ENCODE peak calls at places on chromosomes 12 and 14, in seven cellular contexts. One of them, this sample, is unnamed.
A peak's percentile ranks its signal among the peaks of the same experiment; 100 is the strongest.

GRCh38 chr12:4934651-4935050 is 24.9 kb downstream of the KCNA1 start:
- DNase-seq in posterior cingulate gyrus: no peak
- DNase-seq in Daoy: peak; percentile 74
- DNase-seq in stimulated activated CD4-positive, alpha-beta T cell treated with anti-CD3 and anti-CD28 coated beads, Interleukin-2, amount 100 ng/mL, for 24 hours: no peak
- DNase-seq in SJCRH30: no peak
- DNase-seq in gastrocnemius medialis: no peak
- DNase-seq in NCI-H2081: peak; percentile 62
- DNase-seq in this sample: no peak

GRCh38 chr12:94948232-94948810 is 55.2 kb downstream of the NDUFA12 start:
- DNase-seq in SJCRH30: no peak
- DNase-seq in Daoy: no peak
- DNase-seq in posterior cingulate gyrus: no peak
- DNase-seq in NCI-H2081: no peak
- DNase-seq in gastrocnemius medialis: no peak
- DNase-seq in stimulated activated CD4-positive, alpha-beta T cell treated with anti-CD3 and anti-CD28 coated beads, Interleukin-2, amount 100 ng/mL, for 24 hours: no peak
- DNase-seq in this sample: no peak

GRCh38 chr12:3175238-3175637 is 98.1 kb downstream of the TSPAN9 start:
- DNase-seq in posterior cingulate gyrus: peak; percentile 75
- DNase-seq in gastrocnemius medialis: no peak
- DNase-seq in SJCRH30: no peak
- DNase-seq in NCI-H2081: no peak
- DNase-seq in stimulated activated CD4-positive, alpha-beta T cell treated with anti-CD3 and anti-CD28 coated beads, Interleukin-2, amount 100 ng/mL, for 24 hours: no peak
- DNase-seq in Daoy: no peak
- DNase-seq in this sample: no peak

GRCh38 chr12:109469516-109469915 is 7.6 kb downstream of the KCTD10 start:
- DNase-seq in gastrocnemius medialis: no peak
- DNase-seq in posterior cingulate gyrus: no peak
- DNase-seq in SJCRH30: no peak
- DNase-seq in stimulated activated CD4-positive, alpha-beta T cell treated with anti-CD3 and anti-CD28 coated beads, Interleukin-2, amount 100 ng/mL, for 24 hours: no peak
- DNase-seq in Daoy: no peak
- DNase-seq in NCI-H2081: no peak
- DNase-seq in this sample: no peak

GRCh38 chr12:40033260-40033649 is 72.6 kb downstream of the SLC2A13 start:
- DNase-seq in SJCRH30: no peak
- DNase-seq in NCI-H2081: peak; percentile 85
- DNase-seq in Daoy: no peak
- DNase-seq in stimulated activated CD4-positive, alpha-beta T cell treated with anti-CD3 and anti-CD28 coated beads, Interleukin-2, amount 100 ng/mL, for 24 hours: no peak
- DNase-seq in gastrocnemius medialis: no peak
- DNase-seq in posterior cingulate gyrus: no peak
- DNase-seq in this sample: no peak

GRCh38 chr12:130419116-130419515 is 81.4 kb downstream of the PIWIL1 start:
- DNase-seq in Daoy: no peak
- DNase-seq in NCI-H2081: no peak
- DNase-seq in gastrocnemius medialis: no peak
- DNase-seq in posterior cingulate gyrus: peak; percentile 76
- DNase-seq in stimulated activated CD4-positive, alpha-beta T cell treated with anti-CD3 and anti-CD28 coated beads, Interleukin-2, amount 100 ng/mL, for 24 hours: no peak
- DNase-seq in SJCRH30: no peak
- DNase-seq in this sample: no peak

GRCh38 chr12:92068441-92068840 is 77.2 kb downstream of the BTG1 start:
- DNase-seq in Daoy: no peak
- DNase-seq in SJCRH30: no peak
- DNase-seq in NCI-H2081: peak; percentile 82
- DNase-seq in gastrocnemius medialis: no peak
- DNase-seq in stimulated activated CD4-positive, alpha-beta T cell treated with anti-CD3 and anti-CD28 coated beads, Interleukin-2, amount 100 ng/mL, for 24 hours: no peak
- DNase-seq in posterior cingulate gyrus: no peak
- DNase-seq in this sample: no peak

GRCh38 chr12:6120796-6121473 is 3.5 kb downstream of the VWF start:
- DNase-seq in Daoy: no peak
- DNase-seq in NCI-H2081: no peak
- DNase-seq in gastrocnemius medialis: no peak
- DNase-seq in posterior cingulate gyrus: no peak
- DNase-seq in SJCRH30: no peak
- DNase-seq in stimulated activated CD4-positive, alpha-beta T cell treated with anti-CD3 and anti-CD28 coated beads, Interleukin-2, amount 100 ng/mL, for 24 hours: no peak
- DNase-seq in this sample: no peak

GRCh38 chr14:94373708-94374107 is 14.7 kb downstream of the SERPINA1 start:
- DNase-seq in SJCRH30: no peak
- DNase-seq in gastrocnemius medialis: no peak
- DNase-seq in Daoy: peak; percentile 98
- DNase-seq in posterior cingulate gyrus: no peak
- DNase-seq in stimulated activated CD4-positive, alpha-beta T cell treated with anti-CD3 and anti-CD28 coated beads, Interleukin-2, amount 100 ng/mL, for 24 hours: no peak
- DNase-seq in NCI-H2081: no peak
- DNase-seq in this sample: no peak

GRCh38 chr12:116067892-116068291 is 209.6 kb downstream of the MED13L start:
- DNase-seq in Daoy: no peak
- DNase-seq in posterior cingulate gyrus: no peak
- DNase-seq in stimulated activated CD4-positive, alpha-beta T cell treated with anti-CD3 and anti-CD28 coated beads, Interleukin-2, amount 100 ng/mL, for 24 hours: no peak
- DNase-seq in NCI-H2081: no peak
- DNase-seq in gastrocnemius medialis: no peak
- DNase-seq in SJCRH30: no peak
- DNase-seq in this sample: no peak

GRCh38 chr12:52442600-52443061 is 8.5 kb upstream of the KRT75 start:
- DNase-seq in posterior cingulate gyrus: no peak
- DNase-seq in NCI-H2081: no peak
- DNase-seq in SJCRH30: no peak
- DNase-seq in stimulated activated CD4-positive, alpha-beta T cell treated with anti-CD3 and anti-CD28 coated beads, Interleukin-2, amount 100 ng/mL, for 24 hours: no peak
- DNase-seq in Daoy: peak; percentile 98
- DNase-seq in gastrocnemius medialis: no peak
- DNase-seq in this sample: no peak

GRCh38 chr14:59013672-59014298 is 174.7 kb upstream of the DAAM1 start:
- DNase-seq in SJCRH30: no peak
- DNase-seq in posterior cingulate gyrus: no peak
- DNase-seq in NCI-H2081: no peak
- DNase-seq in Daoy: peak; percentile 64
- DNase-seq in stimulated activated CD4-positive, alpha-beta T cell treated with anti-CD3 and anti-CD28 coated beads, Interleukin-2, amount 100 ng/mL, for 24 hours: no peak
- DNase-seq in gastrocnemius medialis: no peak
- DNase-seq in this sample: no peak

This sample was measured in nucleus accumbens.